ENCODE peak calls at places on chromosomes 12 and 14, in seven cellular contexts. R is Right ventricle myocardium inferior; E is CD8-positive, alpha-beta T cell; W is GDM1; M is osteocyte; Q is hypothalamus; B is iPS-NIHi11. J is an unnamed sample.

GRCh38 chr12:43338848-43339526 is 213.0 kb downstream of the ADAMTS20 start:
- DNase-seq in B (peak), E (no peak), W (no peak), M (no peak), Q (no peak), R (no peak), J (no peak)

GRCh38 chr14:74804219-74804825 is 41.2 kb downstream of the YLPM1 start:
- DNase-seq in B (peak), W (peak), Q (no peak), E (no peak), R (no peak), M (no peak), J (no peak)

GRCh38 chr12:2543801-2544200 is 251.0 kb upstream of the FKBP4 start:
- DNase-seq in R (no peak), M (no peak), E (no peak), Q (no peak), W (no peak), B (no peak), J (no peak)

GRCh38 chr12:109727039-109727723 is 13.6 kb downstream of the FAM222A start:
- DNase-seq in E (no peak), B (no peak), M (no peak), R (no peak), W (no peak), Q (no peak), J (no peak)

GRCh38 chr14:71783101-71783500 is 149.1 kb upstream of the RGS6 start:
- DNase-seq in Q (no peak), B (no peak), W (no peak), R (no peak), M (no peak), E (no peak), J (no peak)

GRCh38 chr12:52122904-52123303 is 43.4 kb downstream of the SMIM41 start:
- DNase-seq in Q (no peak), W (no peak), M (no peak), E (no peak), B (no peak), R (no peak), J (no peak)

GRCh38 chr12:102167821-102168605 is 29.6 kb downstream of the PMCH start:
- DNase-seq in Q (no peak), B (no peak), M (no peak), W (no peak), R (no peak), E (no peak), J (no peak)

GRCh38 chr12:110869035-110869434 is 22.2 kb downstream of the CCDC63 start:
- DNase-seq in Q (no peak), R (no peak), W (peak), E (no peak), B (no peak), M (no peak), J (no peak)

GRCh38 chr12:94761559-94761958 is 111.2 kb upstream of the TMCC3 start:
- DNase-seq in R (no peak), Q (no peak), W (no peak), M (no peak), B (no peak), E (no peak), J (no peak)

GRCh38 chr12:91922139-91922538 is 223.5 kb downstream of the BTG1 start:
- DNase-seq in W (no peak), E (no peak), B (no peak), R (no peak), M (no peak), Q (no peak), J (no peak)

GRCh38 chr14:68544150-68544892 is 248.5 kb downstream of the ZFP36L1 start:
- DNase-seq in W (no peak), R (no peak), E (no peak), Q (no peak), B (no peak), M (no peak), J (no peak)

GRCh38 chr14:102140027-102140749 is 491 bp downstream of the WDR20 start:
- DNase-seq in W (no peak), Q (peak), E (no peak), R (peak), M (no peak), B (peak), J (peak)

GRCh38 chr12:132502149-132502881 is 12.4 kb downstream of the FBRSL1 start:
- DNase-seq in E (no peak), B (peak), M (no peak), W (no peak), R (no peak), Q (no peak), J (peak)